ENCODE peak calls at places on chromosomes 1 and 21, in four cellular contexts. Y is mesothelial cell of epicardium, E is left ventricle myocardium inferior, H is GM10248. Q is an unnamed sample.
A peak's percentile ranks its signal among the peaks of the same experiment; 100 is the strongest.

GRCh38 chr1:52424757-52425265 is 20.4 kb downstream of the PRPF38A start:
- DNase-seq in Y (no peak), H (no peak), E (no peak), Q (no peak)

GRCh38 chr1:225824522-225824921 is 14.6 kb downstream of the EPHX1 start:
- DNase-seq in H (no peak), E (no peak), Y (no peak), Q (no peak)

GRCh38 chr1:164780863-164781262 is 221.9 kb downstream of the PBX1 start:
- DNase-seq in Y (no peak), H (no peak), E (peak; percentile 40), Q (no peak)

GRCh38 chr1:203643213-203644045 is 16.8 kb downstream of the ATP2B4 start:
- DNase-seq in Y (no peak), E (no peak), H (no peak), Q (no peak)

GRCh38 chr1:77643456-77643855 is 39.0 kb downstream of the ZZZ3 start:
- DNase-seq in E (no peak), Y (no peak), H (no peak), Q (no peak)

GRCh38 chr21:37119421-37120218 is 46.6 kb downstream of the TTC3 start:
- DNase-seq in Y (no peak), H (no peak), E (no peak), Q (no peak)

GRCh38 chr1:1433804-1434130 is 1.7 kb upstream of the VWA1 start:
- DNase-seq in H (peak; percentile 23), Y (no peak), E (no peak), Q (no peak)

GRCh38 chr1:180415985-180416633 is 86.3 kb downstream of the ACBD6 start:
- DNase-seq in H (peak; percentile 31), E (no peak), Y (no peak), Q (no peak)

GRCh38 chr21:39523398-39523797 is 71.6 kb downstream of the SH3BGR start:
- DNase-seq in H (no peak), Y (no peak), E (peak; percentile 40), Q (no peak)

GRCh38 chr1:36807262-36807661 is 227.1 kb downstream of the GRIK3 start:
- DNase-seq in E (no peak), Y (no peak), H (no peak), Q (no peak)

GRCh38 chr1:41751804-41752513 is 166.8 kb downstream of the HIVEP3 start:
- DNase-seq in E (no peak), H (peak; percentile 77), Y (no peak), Q (no peak)

GRCh38 chr1:75327395-75327794 is 193.2 kb downstream of the LHX8 start:
- DNase-seq in E (no peak), Y (no peak), H (no peak), Q (no peak)

GRCh38 chr1:71796044-71796443 is 486.3 kb downstream of the NEGR1 start:
- DNase-seq in Y (no peak), E (no peak), H (no peak), Q (no peak)

GRCh38 chr1:234970371-234970730 is 158.3 kb downstream of the TOMM20 start:
- DNase-seq in H (no peak), E (no peak), Y (no peak), Q (no peak)

GRCh38 chr1:201399352-201400126 is 415 bp upstream of the LAD1 start:
- DNase-seq in E (no peak), H (no peak), Y (no peak), Q (peak; percentile 88)

GRCh38 chr1:205543351-205544305 is 39.2 kb downstream of the CDK18 start:
- DNase-seq in Y (no peak), H (no peak), E (peak; percentile 77), Q (peak; percentile 47)

GRCh38 chr1:95742591-95743089 is 508.6 kb downstream of the RWDD3 start:
- DNase-seq in H (no peak), E (peak; percentile 21), Y (no peak), Q (no peak)

GRCh38 chr1:168396508-168396907 is 115.8 kb downstream of the TBX19 start:
- DNase-seq in E (no peak), Y (no peak), H (no peak), Q (no peak)

GRCh38 chr1:108972941-108973340 is 9.7 kb upstream of the CLCC1 start:
- DNase-seq in E (no peak), Y (no peak), H (no peak), Q (no peak)

GRCh38 chr1:82549851-82550250 is 749.1 kb downstream of the ADGRL2 start:
- DNase-seq in H (no peak), Y (no peak), E (no peak), Q (no peak)

GRCh38 chr1:201496296-201496690 is 10.6 kb downstream of the CSRP1 start:
- DNase-seq in Y (no peak), H (no peak), E (no peak), Q (no peak)

GRCh38 chr21:46217511-46218196 is 10.9 kb downstream of the LSS start:
- DNase-seq in H (no peak), E (no peak), Y (no peak), Q (no peak)

GRCh38 chr1:17564458-17565393 is 25.2 kb downstream of the ARHGEF10L start:
- DNase-seq in E (no peak), H (no peak), Y (no peak), Q (no peak)

GRCh38 chr1:209238356-209238755 is 345.2 kb upstream of the CAMK1G start:
- DNase-seq in Y (no peak), E (no peak), H (no peak), Q (no peak)

GRCh38 chr21:44000360-44000759 is 11.7 kb upstream of the TRAPPC10 start:
- DNase-seq in E (no peak), Y (no peak), H (no peak), Q (no peak)

GRCh38 chr1:203656796-203657620 is 30.4 kb downstream of the ATP2B4 start:
- DNase-seq in E (no peak), Y (no peak), H (no peak), Q (no peak)

GRCh38 chr1:193634470-193634869 is 448.1 kb upstream of the B3GALT2 start:
- DNase-seq in Y (no peak), E (no peak), H (no peak), Q (no peak)

GRCh38 chr1:9280015-9280860 is 12.5 kb upstream of the SPSB1 start:
- DNase-seq in E (no peak), Y (no peak), H (peak; percentile 59), Q (no peak)

GRCh38 chr1:47507921-47508894 is 70.4 kb downstream of the FOXD2 start:
- DNase-seq in E (peak; percentile 22), H (peak; percentile 39), Y (peak; percentile 27), Q (peak; percentile 16)

GRCh38 chr1:228984646-228985631 is 249.7 kb downstream of the RHOU start:
- DNase-seq in H (no peak), E (no peak), Y (no peak), Q (no peak)
- TF ChIP-seq CTCF in H (no peak), E (no peak), Y (no peak), Q (no peak)

GRCh38 chr1:90729484-90730246 is 12.6 kb upstream of the BARHL2 start:
- DNase-seq in Y (no peak), E (no peak), H (no peak), Q (no peak)
- TF ChIP-seq CTCF in Y (peak; percentile 75), E (peak; percentile 24), H (peak; percentile 36), Q (peak; percentile 83)

GRCh38 chr1:232045571-232045970 is 419.0 kb downstream of the DISC1 start:
- DNase-seq in H (no peak), Y (no peak), E (no peak), Q (no peak)

GRCh38 chr1:232048481-232048880 is 421.9 kb downstream of the DISC1 start:
- DNase-seq in H (no peak), E (no peak), Y (no peak), Q (no peak)

GRCh38 chr1:232046531-232047283 is 420.1 kb downstream of the DISC1 start:
- DNase-seq in E (no peak), Y (no peak), H (no peak), Q (no peak)

GRCh38 chr1:232049335-232049734 is 422.7 kb downstream of the DISC1 start:
- DNase-seq in Y (no peak), E (no peak), H (no peak), Q (no peak)

DNA sequence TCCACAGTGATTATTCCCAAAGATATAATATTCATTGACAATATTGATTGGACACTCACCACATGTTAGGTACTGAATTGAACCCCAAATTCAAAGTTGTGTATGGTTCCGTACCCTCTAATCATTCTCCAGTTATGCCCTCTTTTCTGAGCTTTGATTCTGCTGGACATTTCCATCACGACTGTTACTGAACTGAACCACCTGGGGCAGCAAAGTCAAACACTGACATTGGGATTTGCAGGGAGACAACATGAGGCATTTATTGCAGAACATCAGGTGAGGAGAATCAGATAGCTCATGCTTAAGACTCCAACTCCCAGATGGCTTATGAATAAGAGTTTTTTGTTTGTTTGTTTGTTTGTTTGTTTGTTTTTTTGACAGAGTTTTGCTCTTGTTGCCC is 420.9 kb downstream of the DISC1 start:
- DNase-seq in Y (no peak), E (no peak), H (no peak), Q (no peak)
- TF ChIP-seq CTCF in Y (no peak), E (peak; percentile 35), H (no peak), Q (peak; percentile 33)

DNA sequence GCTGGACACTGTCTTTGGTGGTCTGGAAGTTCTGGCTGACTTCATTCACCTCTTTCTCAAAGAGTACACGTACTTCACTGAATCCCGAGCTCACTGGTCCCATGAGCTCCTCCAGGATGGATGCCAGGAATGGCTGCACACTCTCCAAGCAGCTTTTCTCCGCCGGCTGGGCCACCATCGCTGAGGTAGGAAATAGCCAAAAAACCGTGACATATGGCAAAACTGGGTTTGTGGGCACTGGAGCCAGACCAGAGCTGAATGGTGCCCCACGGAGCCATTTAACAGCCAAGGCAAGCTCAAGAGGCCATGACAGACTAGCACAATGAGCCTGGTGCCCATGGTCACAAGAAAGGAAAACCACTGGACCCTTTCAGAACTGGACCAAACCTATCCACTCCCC is 64.0 kb upstream of the EDEM3 start:
- DNase-seq in H (no peak), Y (no peak), E (no peak), Q (no peak)
- TF ChIP-seq CTCF in H (no peak), Y (no peak), E (no peak), Q (no peak)

DNA sequence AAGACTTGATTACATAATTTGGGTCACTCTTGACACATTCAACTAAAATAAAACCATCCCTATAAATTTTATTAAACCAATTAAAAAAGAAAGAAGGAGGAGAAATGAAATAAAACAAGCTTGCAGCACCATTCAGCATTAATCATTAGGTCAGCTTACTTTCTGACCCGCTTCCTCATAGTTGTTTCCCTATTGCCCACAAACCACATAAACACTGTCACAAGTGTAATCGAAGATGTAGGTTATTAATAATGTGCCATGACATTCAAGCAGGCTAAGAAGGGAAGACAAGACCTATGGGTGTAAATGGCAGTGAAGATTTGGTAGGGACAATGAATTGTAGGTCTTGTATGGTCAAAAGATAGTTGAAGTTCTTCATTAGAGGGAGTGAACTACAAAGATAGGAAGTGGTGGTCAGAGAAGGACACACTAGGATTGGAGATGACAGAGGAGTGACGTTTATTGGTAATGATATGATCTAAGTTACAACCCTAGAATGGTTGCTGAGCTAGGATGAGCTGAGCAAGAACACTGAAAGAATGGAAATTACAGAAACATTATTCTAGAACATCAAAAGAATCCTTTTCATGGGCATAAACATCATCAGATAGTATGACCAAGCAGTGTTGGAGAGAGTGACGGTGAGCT is 231.5 kb downstream of the KCNT2 start:
- DNase-seq in H (no peak), E (no peak), Y (no peak), Q (no peak)
- TF ChIP-seq CTCF in H (no peak), E (no peak), Y (no peak), Q (no peak)

Q was measured in progenitor cell of endocrine pancreas.